ENCODE peak calls at places on chromosomes 2 and 18, in four cellular contexts. One of them, this sample, is unnamed.

GRCh38 chr2:195667974-195668373 is 10.9 kb downstream of the SLC39A10 start:
- DNase-seq in SK-N-SH: no peak
- DNase-seq in HCT116: no peak
- DNase-seq in HepG2: no peak
- DNase-seq in this sample: no peak

GRCh38 chr18:805755-806110 is 6.3 kb downstream of the YES1 start:
- DNase-seq in HepG2: no peak
- DNase-seq in HCT116: no peak
- DNase-seq in SK-N-SH: no peak
- DNase-seq in this sample: no peak

GRCh38 chr18:2627821-2628276 is 27.7 kb upstream of the SMCHD1 start:
- DNase-seq in SK-N-SH: no peak
- DNase-seq in HepG2: peak
- DNase-seq in HCT116: peak
- DNase-seq in this sample: peak

GRCh38 chr2:23497063-23497462 is 112.1 kb downstream of the KLHL29 start:
- DNase-seq in SK-N-SH: no peak
- DNase-seq in HCT116: no peak
- DNase-seq in HepG2: no peak
- DNase-seq in this sample: no peak

GRCh38 chr2:95333056-95333455 is 35.9 kb downstream of the KCNIP3 start:
- DNase-seq in HCT116: no peak
- DNase-seq in SK-N-SH: no peak
- DNase-seq in HepG2: no peak
- DNase-seq in this sample: no peak

GRCh38 chr18:49094979-49095632 is 144.3 kb upstream of the SMAD7 start:
- DNase-seq in HepG2: no peak
- DNase-seq in HCT116: no peak
- DNase-seq in SK-N-SH: no peak
- DNase-seq in this sample: no peak

GRCh38 chr2:17058772-17059402 is 393.3 kb upstream of the CYRIA start:
- DNase-seq in HCT116: no peak
- DNase-seq in SK-N-SH: no peak
- DNase-seq in HepG2: no peak
- DNase-seq in this sample: no peak

GRCh38 chr2:28391564-28392296 is 928 bp upstream of the FOSL2 start:
- DNase-seq in HCT116: peak
- DNase-seq in HepG2: peak
- DNase-seq in SK-N-SH: peak
- DNase-seq in this sample: peak

GRCh38 chr18:78526923-78527775 is 452.5 kb upstream of the SALL3 start:
- DNase-seq in HepG2: no peak
- DNase-seq in HCT116: no peak
- DNase-seq in SK-N-SH: no peak
- DNase-seq in this sample: no peak

GRCh38 chr2:160694221-160694620 is 200.6 kb upstream of the RBMS1 start:
- DNase-seq in HepG2: no peak
- DNase-seq in SK-N-SH: no peak
- DNase-seq in HCT116: no peak
- DNase-seq in this sample: no peak

GRCh38 chr18:75072672-75073371 is 136.1 kb downstream of the PTGR3 start:
- DNase-seq in SK-N-SH: no peak
- DNase-seq in HCT116: no peak
- DNase-seq in HepG2: no peak
- DNase-seq in this sample: no peak

GRCh38 chr18:24395049-24395780 is 2.4 kb downstream of the OSBPL1A start:
- DNase-seq in SK-N-SH: no peak
- DNase-seq in HepG2: no peak
- DNase-seq in HCT116: no peak
- DNase-seq in this sample: no peak

GRCh38 chr2:149027602-149028250 is 10.8 kb upstream of the LYPD6B start:
- DNase-seq in HepG2: no peak
- DNase-seq in SK-N-SH: no peak
- DNase-seq in HCT116: no peak
- DNase-seq in this sample: no peak

GRCh38 chr2:131030478-131030971 is 62.7 kb downstream of the FAM168B start:
- DNase-seq in SK-N-SH: peak
- DNase-seq in HCT116: no peak
- DNase-seq in HepG2: no peak
- DNase-seq in this sample: no peak

GRCh38 chr2:12442627-12442928 is 274.2 kb upstream of the TRIB2 start:
- DNase-seq in SK-N-SH: no peak
- DNase-seq in HCT116: no peak
- DNase-seq in HepG2: no peak
- DNase-seq in this sample: no peak

GRCh38 chr2:16005819-16006536 is 65.6 kb downstream of the MYCN start:
- DNase-seq in HepG2: peak
- DNase-seq in SK-N-SH: no peak
- DNase-seq in HCT116: peak
- DNase-seq in this sample: no peak

GRCh38 chr2:43368483-43369385 is 142.3 kb upstream of the ZFP36L2 start:
- DNase-seq in HCT116: no peak
- DNase-seq in HepG2: no peak
- DNase-seq in SK-N-SH: no peak
- DNase-seq in this sample: no peak

GRCh38 chr2:108619916-108620620 is 85.8 kb downstream of the LIMS1 start:
- DNase-seq in SK-N-SH: no peak
- DNase-seq in HCT116: no peak
- DNase-seq in HepG2: no peak
- DNase-seq in this sample: no peak

GRCh38 chr2:4502230-4502843 is 799.0 kb downstream of the DCDC2C start:
- DNase-seq in HepG2: no peak
- DNase-seq in SK-N-SH: no peak
- DNase-seq in HCT116: no peak
- DNase-seq in this sample: no peak

GRCh38 chr2:32947484-32948143 is 861 bp downstream of the LTBP1 start:
- DNase-seq in SK-N-SH: peak
- DNase-seq in HepG2: no peak
- DNase-seq in HCT116: no peak
- DNase-seq in this sample: peak
- TF ChIP-seq ELF1 in SK-N-SH: no peak
- TF ChIP-seq ELF1 in HepG2: no peak
- TF ChIP-seq ELF1 in HCT116: no peak
- TF ChIP-seq ELF1 in this sample: no peak

DNA sequence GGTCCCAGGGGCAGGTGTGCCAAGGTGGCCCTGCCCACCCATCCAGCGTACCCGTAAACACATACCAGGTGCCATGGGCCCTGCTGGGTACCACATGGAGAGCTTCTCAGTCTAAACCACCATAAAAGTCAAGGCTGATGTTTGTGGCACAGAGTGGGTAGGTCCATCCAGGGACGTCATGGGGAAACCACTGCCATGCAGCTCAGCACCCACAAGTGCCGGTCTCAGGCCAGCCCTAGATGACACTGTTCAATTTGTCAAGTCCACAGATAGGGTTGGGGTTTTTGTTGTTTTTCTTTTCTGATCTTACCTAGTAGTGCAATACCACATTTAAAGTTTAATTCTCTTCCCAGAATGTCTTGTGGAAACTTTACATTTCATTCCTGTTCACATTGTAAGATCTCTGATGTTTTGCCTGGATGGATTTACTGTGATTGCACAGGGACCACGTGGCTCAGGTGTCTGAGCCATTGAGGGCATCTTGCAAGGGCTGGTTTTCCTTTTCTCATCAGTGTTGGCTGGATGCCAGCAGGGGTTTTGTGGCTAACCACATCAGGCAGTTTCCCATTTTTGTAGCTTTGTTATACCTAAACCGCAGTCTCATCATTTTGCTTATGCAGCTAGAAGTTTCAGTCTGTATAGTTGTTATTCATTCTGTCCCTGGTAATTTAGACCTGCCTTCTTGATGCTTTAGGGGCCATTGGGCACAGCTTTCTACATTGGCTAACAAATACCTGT is 64.7 kb downstream of the STK25 start:
- DNase-seq in HepG2: no peak
- DNase-seq in SK-N-SH: peak
- DNase-seq in HCT116: no peak
- DNase-seq in this sample: no peak
- TF ChIP-seq ELF1 in HepG2: no peak
- TF ChIP-seq ELF1 in SK-N-SH: no peak
- TF ChIP-seq ELF1 in HCT116: no peak
- TF ChIP-seq ELF1 in this sample: no peak

DNA sequence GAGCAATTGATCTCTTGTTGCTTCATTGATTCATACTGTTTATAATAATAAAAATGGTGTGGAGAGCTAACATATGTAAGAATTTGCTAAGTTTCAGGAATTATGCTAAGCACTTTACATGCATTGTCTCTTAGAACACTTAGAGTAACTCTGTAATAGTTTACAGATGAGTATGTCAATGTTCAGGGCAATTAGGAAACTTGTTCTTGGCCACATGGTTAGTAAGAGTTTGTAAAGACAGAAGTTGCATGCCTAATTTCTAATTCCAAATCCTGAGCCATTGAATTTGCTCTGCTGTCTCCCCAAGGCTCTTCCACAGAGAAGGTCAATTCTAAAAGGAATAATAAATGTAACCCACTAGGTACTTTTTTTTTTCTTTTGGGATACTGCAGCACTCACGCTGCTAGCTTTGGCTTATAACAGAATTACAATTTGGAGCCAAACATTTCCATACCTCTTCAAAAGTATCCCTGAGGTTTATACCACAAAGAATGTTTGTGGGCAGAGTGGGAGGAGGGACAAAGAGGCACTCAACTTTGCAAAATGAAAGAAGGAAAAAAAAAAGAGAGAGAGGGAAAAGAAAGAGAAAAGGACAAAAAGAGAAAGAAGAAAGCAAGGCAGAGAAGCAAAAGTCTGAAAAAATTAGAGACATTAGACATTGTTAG is 232.3 kb downstream of the CALCRL start:
- DNase-seq in SK-N-SH: no peak
- DNase-seq in HepG2: no peak
- DNase-seq in HCT116: no peak
- DNase-seq in this sample: no peak
- TF ChIP-seq ELF1 in SK-N-SH: no peak
- TF ChIP-seq ELF1 in HepG2: no peak
- TF ChIP-seq ELF1 in HCT116: no peak
- TF ChIP-seq ELF1 in this sample: no peak

GRCh38 chr2:216001612-216002215 is 11.6 kb downstream of the MREG start:
- DNase-seq in HepG2: no peak
- DNase-seq in SK-N-SH: no peak
- DNase-seq in HCT116: no peak
- DNase-seq in this sample: no peak
- TF ChIP-seq ELF1 in HepG2: no peak
- TF ChIP-seq ELF1 in SK-N-SH: no peak
- TF ChIP-seq ELF1 in HCT116: no peak
- TF ChIP-seq ELF1 in this sample: no peak

GRCh38 chr2:101308432-101309210 is at the start of gene RNF149:
- DNase-seq in SK-N-SH: peak
- DNase-seq in HepG2: peak
- DNase-seq in HCT116: peak
- DNase-seq in this sample: peak

GRCh38 chr2:101307950-101308431 is 510 bp downstream of the RNF149 start:
- DNase-seq in HCT116: no peak
- DNase-seq in SK-N-SH: no peak
- DNase-seq in HepG2: no peak
- DNase-seq in this sample: no peak

GRCh38 chr2:101309211-101309700 is 755 bp upstream of the RNF149 start:
- DNase-seq in HCT116: no peak
- DNase-seq in HepG2: no peak
- DNase-seq in SK-N-SH: no peak
- DNase-seq in this sample: no peak

GRCh38 chr2:101306410-101306809 is 2.1 kb downstream of the RNF149 start:
- DNase-seq in HepG2: no peak
- DNase-seq in SK-N-SH: no peak
- DNase-seq in HCT116: no peak
- DNase-seq in this sample: peak

GRCh38 chr2:101307503-101307902 is 998 bp downstream of the RNF149 start:
- DNase-seq in SK-N-SH: no peak
- DNase-seq in HCT116: no peak
- DNase-seq in HepG2: no peak
- DNase-seq in this sample: no peak
- TF ChIP-seq ELF1 in SK-N-SH: no peak
- TF ChIP-seq ELF1 in HCT116: no peak
- TF ChIP-seq ELF1 in HepG2: no peak
- TF ChIP-seq ELF1 in this sample: no peak

This sample was measured in K562.